ENCODE peak calls at places on chromosomes 13 and 19, in nine cellular contexts. K is HCT116, M is D341Med, W is GM12892, H is GM12865, O is pancreas, P is AG04449, T is DND-41, Z is GM13977. X is an unnamed sample.

GRCh38 chr19:28242317-28242927 is 970.5 kb downstream of the UQCRFS1 start:
- DNase-seq in K (no peak), M (no peak), W (no peak), H (peak; percentile 62), O (no peak), P (no peak), T (peak; percentile 34), Z (no peak), X (no peak)

GRCh38 chr19:50874185-50874584 is 946 bp downstream of the KLK2 start:
- DNase-seq in K (no peak), M (no peak), W (no peak), H (no peak), O (no peak), P (no peak), T (no peak), Z (no peak), X (no peak)

GRCh38 chr19:2331601-2332246 is 3.2 kb downstream of the SPPL2B start:
- DNase-seq in K (no peak), M (no peak), W (no peak), H (no peak), O (peak; percentile 68), P (no peak), T (peak; percentile 30), Z (no peak), X (no peak)

GRCh38 chr19:38509027-38509426 is 75.5 kb downstream of the RYR1 start:
- DNase-seq in K (no peak), M (no peak), W (no peak), H (no peak), O (peak; percentile 8), P (no peak), T (no peak), Z (no peak), X (no peak)

GRCh38 chr13:111034811-111035210 is 80.3 kb upstream of the ARHGEF7 start:
- DNase-seq in K (no peak), M (no peak), W (no peak), H (no peak), O (no peak), P (peak; percentile 14), T (no peak), Z (no peak), X (no peak)

GRCh38 chr13:66853559-66853958 is 376.6 kb downstream of the PCDH9 start:
- DNase-seq in K (no peak), M (no peak), W (no peak), H (no peak), O (no peak), P (no peak), T (no peak), Z (no peak), X (no peak)

GRCh38 chr13:37701972-37702371 is 103.4 kb upstream of the POSTN start:
- DNase-seq in K (no peak), M (no peak), W (no peak), H (no peak), O (no peak), P (peak; percentile 98), T (no peak), Z (no peak), X (no peak)

GRCh38 chr19:51489113-51489512 is 10.8 kb downstream of the CEACAM18 start:
- DNase-seq in K (no peak), M (no peak), W (no peak), H (no peak), O (no peak), P (no peak), T (no peak), Z (no peak), X (no peak)

GRCh38 chr13:32125221-32125621 is 93.6 kb downstream of the FRY start:
- DNase-seq in K (no peak), M (no peak), W (no peak), H (no peak), O (no peak), P (no peak), T (no peak), Z (no peak), X (no peak)

GRCh38 chr13:33079960-33080359 is 63.7 kb downstream of the KL start:
- DNase-seq in K (no peak), M (no peak), W (no peak), H (peak; percentile 38), O (no peak), P (no peak), T (no peak), Z (no peak), X (no peak)

X was measured in NCI-H524 treated with DMSO at 0.1 percent for 48 hours.